ENCODE peak calls at places on chromosomes 11 and 22, in six cellular contexts. Q is nucleus accumbens; T is BE2C; V is non-pigmented ciliary epithelial cell; K is caudate nucleus; L is stimulated activated CD4-positive, alpha-beta T cell treated with anti-CD3 and anti-CD28 coated beads, TNF-alpha, amount 100 ng/mL, for 4 hours. F is an unnamed sample.
A peak's percentile ranks its signal among the peaks of the same experiment; 100 is the strongest.

GRCh38 chr11:95897731-95898130 is 26.2 kb downstream of the MTMR2 start:
- DNase-seq in Q (no peak), T (no peak), V (no peak), K (no peak), L (no peak), F (no peak)

GRCh38 chr11:104148074-104148473 is 15.9 kb downstream of the PDGFD start:
- DNase-seq in Q (no peak), T (no peak), V (no peak), K (no peak), L (no peak), F (no peak)

GRCh38 chr11:33396361-33396760 is 139.2 kb downstream of the HIPK3 start:
- DNase-seq in Q (no peak), T (no peak), V (no peak), K (no peak), L (no peak), F (no peak)

GRCh38 chr22:39092111-39092867 is 4.8 kb upstream of the APOBEC3H start:
- DNase-seq in Q (no peak), T (no peak), V (no peak), K (no peak), L (no peak), F (no peak)

GRCh38 chr11:44774131-44774530 is 47.4 kb downstream of the TSPAN18 start:
- DNase-seq in Q (no peak), T (peak; percentile 70), V (no peak), K (no peak), L (no peak), F (no peak)

GRCh38 chr22:23106906-23107367 is 34.9 kb downstream of the RSPH14 start:
- DNase-seq in Q (no peak), T (no peak), V (no peak), K (no peak), L (no peak), F (no peak)

GRCh38 chr22:33051960-33052839 is 6.0 kb downstream of the SYN3 start:
- DNase-seq in Q (no peak), T (no peak), V (no peak), K (no peak), L (no peak), F (no peak)

GRCh38 chr11:128354476-128354875 is 232.9 kb downstream of the ETS1 start:
- DNase-seq in Q (no peak), T (no peak), V (no peak), K (no peak), L (no peak), F (no peak)

GRCh38 chr11:1371377-1371776 is 18.4 kb upstream of the BRSK2 start:
- DNase-seq in Q (no peak), T (no peak), V (no peak), K (no peak), L (no peak), F (no peak)

GRCh38 chr11:70104419-70104818 is 26.3 kb downstream of the ANO1 start:
- DNase-seq in Q (no peak), T (peak; percentile 65), V (no peak), K (no peak), L (no peak), F (no peak)

GRCh38 chr22:38754247-38755154 is 1.3 kb downstream of the SUN2 start:
- DNase-seq in Q (peak; percentile 36), T (peak; percentile 55), V (no peak), K (no peak), L (no peak), F (peak; percentile 55)

GRCh38 chr11:1917523-1918435 is 1.7 kb upstream of the TNNT3 start:
- DNase-seq in Q (no peak), T (no peak), V (no peak), K (no peak), L (no peak), F (no peak)

GRCh38 chr22:30226192-30226832 is 20.2 kb downstream of the LIF start:
- DNase-seq in Q (no peak), T (no peak), V (no peak), K (no peak), L (no peak), F (no peak)

GRCh38 chr22:30535182-30535581 is 11.4 kb downstream of the SEC14L6 start:
- DNase-seq in Q (no peak), T (no peak), V (no peak), K (no peak), L (no peak), F (no peak)

GRCh38 chr11:6736495-6737121 is 35.2 kb downstream of the OR2AG2 start:
- DNase-seq in Q (no peak), T (no peak), V (no peak), K (no peak), L (no peak), F (no peak)

GRCh38 chr11:19777342-19778102 is 64.9 kb downstream of the NAV2 start:
- DNase-seq in Q (no peak), T (no peak), V (peak; percentile 23), K (no peak), L (no peak), F (peak; percentile 38)

GRCh38 chr22:41302016-41302767 is 867 bp downstream of the ZC3H7B start:
- DNase-seq in Q (no peak), T (peak; percentile 34), V (no peak), K (no peak), L (no peak), F (no peak)

GRCh38 chr11:43895601-43896000 is 15.0 kb downstream of the ALKBH3 start:
- DNase-seq in Q (no peak), T (no peak), V (no peak), K (no peak), L (no peak), F (no peak)

GRCh38 chr11:107898270-107898669 is 30.0 kb upstream of the RAB39A start:
- DNase-seq in Q (no peak), T (no peak), V (peak; percentile 38), K (no peak), L (no peak), F (no peak)

GRCh38 chr11:58629857-58630256 is 7.4 kb downstream of the CNTF start:
- DNase-seq in Q (no peak), T (peak; percentile 11), V (no peak), K (no peak), L (no peak), F (peak; percentile 15)

GRCh38 chr22:46641829-46642266 is 21.7 kb downstream of the GRAMD4 start:
- DNase-seq in Q (no peak), T (no peak), V (no peak), K (no peak), L (no peak), F (no peak)